ENCODE peak calls at places on chromosome 1, in seven cellular contexts. L, I, Z, Q, G, X and V are unnamed samples.

GRCh38 chr1:30382496-30382895 is 340.9 kb downstream of the MATN1 start:
- DNase-seq in L (no peak), I (no peak), Z (no peak), Q (peak), G (peak), X (no peak), V (peak)

GRCh38 chr1:86380257-86380861 is 15.8 kb downstream of the ODF2L start:
- DNase-seq in L (peak), I (no peak), Z (peak), Q (no peak), G (no peak), X (peak), V (no peak)

GRCh38 chr1:147504801-147505303 is 36.4 kb upstream of the BCL9 start:
- DNase-seq in L (peak), I (no peak), Z (peak), Q (no peak), G (no peak), X (peak), V (no peak)

GRCh38 chr1:16248007-16248436 is 11.0 kb upstream of the CPLANE2 start:
- DNase-seq in L (no peak), I (no peak), Z (no peak), Q (no peak), G (peak), X (peak), V (no peak)

GRCh38 chr1:23916209-23917131 is 3.3 kb upstream of the CNR2 start:
- DNase-seq in L (peak), I (no peak), Z (peak), Q (peak), G (peak), X (peak), V (peak)

GRCh38 chr1:230328342-230329015 is 97.7 kb downstream of the PGBD5 start:
- DNase-seq in L (no peak), I (no peak), Z (peak), Q (no peak), G (no peak), X (no peak), V (no peak)

GRCh38 chr1:107926436-107927080 is 38.4 kb downstream of the VAV3 start:
- DNase-seq in L (no peak), I (no peak), Z (peak), Q (no peak), G (no peak), X (peak), V (no peak)

GRCh38 chr1:109782514-109782913 is 18.8 kb upstream of the EPS8L3 start:
- DNase-seq in L (peak), I (no peak), Z (peak), Q (peak), G (peak), X (no peak), V (no peak)

GRCh38 chr1:206489980-206490534 is 17.3 kb upstream of the RASSF5 start:
- DNase-seq in L (peak), I (peak), Z (peak), Q (peak), G (peak), X (peak), V (peak)

GRCh38 chr1:45266151-45266801 is 59.9 kb upstream of the ZSWIM5 start:
- DNase-seq in L (peak), I (no peak), Z (peak), Q (peak), G (peak), X (no peak), V (no peak)

GRCh38 chr1:47205918-47206317 is 16.1 kb upstream of the PDZK1IP1 start:
- DNase-seq in L (no peak), I (no peak), Z (no peak), Q (peak), G (no peak), X (no peak), V (no peak)

GRCh38 chr1:230548997-230549396 is 93.3 kb upstream of the COG2 start:
- DNase-seq in L (no peak), I (no peak), Z (no peak), Q (no peak), G (no peak), X (peak), V (no peak)

GRCh38 chr1:13759072-13759471 is 59.1 kb downstream of the PRDM2 start:
- DNase-seq in L (peak), I (no peak), Z (no peak), Q (no peak), G (no peak), X (no peak), V (no peak)

GRCh38 chr1:232628335-232629214 is 1.4 kb downstream of the SIPA1L2 start:
- DNase-seq in L (no peak), I (no peak), Z (peak), Q (no peak), G (no peak), X (peak), V (no peak)

GRCh38 chr1:10957151-10957550 is 55.3 kb upstream of the TARDBP start:
- DNase-seq in L (no peak), I (no peak), Z (no peak), Q (no peak), G (no peak), X (no peak), V (no peak)

GRCh38 chr1:7810395-7810794 is 26.3 kb downstream of the PER3 start:
- DNase-seq in L (no peak), I (peak), Z (peak), Q (no peak), G (no peak), X (no peak), V (no peak)

GRCh38 chr1:77347646-77348045 is 65.8 kb downstream of the AK5 start:
- DNase-seq in L (peak), I (no peak), Z (peak), Q (no peak), G (no peak), X (no peak), V (no peak)

GRCh38 chr1:159923203-159924024 is 1.9 kb downstream of the TAGLN2 start:
- DNase-seq in L (peak), I (peak), Z (peak), Q (peak), G (peak), X (peak), V (peak)

GRCh38 chr1:159867322-159868064 is 5.0 kb upstream of the VSIG8 start:
- DNase-seq in L (peak), I (no peak), Z (no peak), Q (no peak), G (no peak), X (peak), V (no peak)

GRCh38 chr1:150268342-150268705 is 492 bp downstream of the APH1A start:
- DNase-seq in L (no peak), I (peak), Z (peak), Q (peak), G (no peak), X (no peak), V (no peak)

GRCh38 chr1:22288593-22289241 is 145.8 kb upstream of the WNT4 start:
- DNase-seq in L (no peak), I (no peak), Z (peak), Q (no peak), G (peak), X (no peak), V (no peak)

GRCh38 chr1:171616586-171616985 is 5.5 kb upstream of the MYOCOS start:
- DNase-seq in L (no peak), I (no peak), Z (no peak), Q (no peak), G (no peak), X (no peak), V (no peak)

GRCh38 chr1:101130673-101131072 is 105.1 kb upstream of the DPH5 start:
- DNase-seq in L (no peak), I (no peak), Z (peak), Q (no peak), G (no peak), X (no peak), V (no peak)

GRCh38 chr1:31703431-31704260 is at the start of gene COL16A1:
- DNase-seq in L (peak), I (no peak), Z (no peak), Q (peak), G (peak), X (peak), V (peak)

GRCh38 chr1:2529776-2530500 is at the start of gene HES5:
- DNase-seq in L (peak), I (no peak), Z (no peak), Q (no peak), G (no peak), X (peak), V (no peak)

GRCh38 chr1:203477748-203478147 is 2.1 kb downstream of the PRELP start:
- DNase-seq in L (no peak), I (no peak), Z (no peak), Q (no peak), G (no peak), X (no peak), V (no peak)

GRCh38 chr1:64470670-64471217 is 815 bp downstream of the CACHD1 start:
- DNase-seq in L (peak), I (no peak), Z (no peak), Q (peak), G (peak), X (peak), V (no peak)

GRCh38 chr1:10507111-10507879 is 32.5 kb downstream of the PEX14 start:
- DNase-seq in L (peak), I (peak), Z (peak), Q (peak), G (peak), X (peak), V (no peak)

GRCh38 chr1:240337795-240338194 is 246.1 kb downstream of the FMN2 start:
- DNase-seq in L (no peak), I (no peak), Z (peak), Q (peak), G (no peak), X (no peak), V (no peak)

GRCh38 chr1:29145739-29146437 is 22.2 kb upstream of the TMEM200B start:
- DNase-seq in L (no peak), I (no peak), Z (peak), Q (no peak), G (no peak), X (no peak), V (no peak)